ENCODE peak calls at places on chromosome 13, in nine cellular contexts. One of them, this sample, is unnamed.

GRCh38 chr13:93776936-93777335 is 550.3 kb downstream of the GPC6 start:
- DNase-seq in mammary epithelial cell: no peak
- DNase-seq in BE2C: no peak
- DNase-seq in NT2/D1: no peak
- DNase-seq in thoracic aorta: no peak
- DNase-seq in breast epithelium: no peak
- DNase-seq in cardiac muscle cell: no peak
- DNase-seq in prostate gland: no peak
- DNase-seq in CD8-positive, alpha-beta memory T cell: no peak
- DNase-seq in this sample: no peak

GRCh38 chr13:80649274-80649673 is 308.3 kb upstream of the SPRY2 start:
- DNase-seq in mammary epithelial cell: no peak
- DNase-seq in BE2C: no peak
- DNase-seq in NT2/D1: no peak
- DNase-seq in thoracic aorta: no peak
- DNase-seq in breast epithelium: no peak
- DNase-seq in cardiac muscle cell: no peak
- DNase-seq in prostate gland: no peak
- DNase-seq in CD8-positive, alpha-beta memory T cell: no peak
- DNase-seq in this sample: no peak

GRCh38 chr13:76004411-76004810 is 368.3 kb downstream of the LMO7 start:
- DNase-seq in mammary epithelial cell: peak; percentile 51
- DNase-seq in BE2C: no peak
- DNase-seq in NT2/D1: no peak
- DNase-seq in thoracic aorta: no peak
- DNase-seq in breast epithelium: no peak
- DNase-seq in cardiac muscle cell: no peak
- DNase-seq in prostate gland: no peak
- DNase-seq in CD8-positive, alpha-beta memory T cell: no peak
- DNase-seq in this sample: no peak

GRCh38 chr13:29532821-29533220 is 62.7 kb downstream of the SLC7A1 start:
- DNase-seq in mammary epithelial cell: no peak
- DNase-seq in BE2C: no peak
- DNase-seq in NT2/D1: no peak
- DNase-seq in thoracic aorta: no peak
- DNase-seq in breast epithelium: peak; percentile 30
- DNase-seq in cardiac muscle cell: no peak
- DNase-seq in prostate gland: no peak
- DNase-seq in CD8-positive, alpha-beta memory T cell: no peak
- DNase-seq in this sample: no peak

GRCh38 chr13:24080134-24080533 is 80.4 kb upstream of the SPATA13 start:
- DNase-seq in mammary epithelial cell: no peak
- DNase-seq in BE2C: no peak
- DNase-seq in NT2/D1: no peak
- DNase-seq in thoracic aorta: no peak
- DNase-seq in breast epithelium: no peak
- DNase-seq in cardiac muscle cell: no peak
- DNase-seq in prostate gland: no peak
- DNase-seq in CD8-positive, alpha-beta memory T cell: no peak
- DNase-seq in this sample: no peak

GRCh38 chr13:36819811-36820140 is 754 bp downstream of the RFXAP start:
- DNase-seq in mammary epithelial cell: peak; percentile 20
- DNase-seq in BE2C: peak; percentile 36
- DNase-seq in NT2/D1: no peak
- DNase-seq in thoracic aorta: no peak
- DNase-seq in breast epithelium: no peak
- DNase-seq in cardiac muscle cell: peak; percentile 24
- DNase-seq in prostate gland: peak; percentile 15
- DNase-seq in CD8-positive, alpha-beta memory T cell: no peak
- DNase-seq in this sample: no peak

GRCh38 chr13:92354583-92354982 is 872.0 kb upstream of the GPC6 start:
- DNase-seq in mammary epithelial cell: no peak
- DNase-seq in BE2C: no peak
- DNase-seq in NT2/D1: no peak
- DNase-seq in thoracic aorta: no peak
- DNase-seq in breast epithelium: no peak
- DNase-seq in cardiac muscle cell: no peak
- DNase-seq in prostate gland: no peak
- DNase-seq in CD8-positive, alpha-beta memory T cell: no peak
- DNase-seq in this sample: no peak

GRCh38 chr13:96662036-96662435 is 332.2 kb downstream of the OXGR1 start:
- DNase-seq in mammary epithelial cell: no peak
- DNase-seq in BE2C: no peak
- DNase-seq in NT2/D1: no peak
- DNase-seq in thoracic aorta: no peak
- DNase-seq in breast epithelium: no peak
- DNase-seq in cardiac muscle cell: no peak
- DNase-seq in prostate gland: no peak
- DNase-seq in CD8-positive, alpha-beta memory T cell: no peak
- DNase-seq in this sample: no peak

GRCh38 chr13:72960541-72960940 is 98.3 kb upstream of the KLF5 start:
- DNase-seq in mammary epithelial cell: peak; percentile 69
- DNase-seq in BE2C: no peak
- DNase-seq in NT2/D1: no peak
- DNase-seq in thoracic aorta: no peak
- DNase-seq in breast epithelium: no peak
- DNase-seq in cardiac muscle cell: no peak
- DNase-seq in prostate gland: peak; percentile 35
- DNase-seq in CD8-positive, alpha-beta memory T cell: no peak
- DNase-seq in this sample: no peak

GRCh38 chr13:53342623-53343022 is 314.0 kb downstream of the OLFM4 start:
- DNase-seq in mammary epithelial cell: no peak
- DNase-seq in BE2C: no peak
- DNase-seq in NT2/D1: peak; percentile 2
- DNase-seq in thoracic aorta: no peak
- DNase-seq in breast epithelium: no peak
- DNase-seq in cardiac muscle cell: no peak
- DNase-seq in prostate gland: no peak
- DNase-seq in CD8-positive, alpha-beta memory T cell: no peak
- DNase-seq in this sample: no peak

GRCh38 chr13:46053162-46054012 is 841 bp upstream of the ZC3H13 start:
- DNase-seq in mammary epithelial cell: no peak
- DNase-seq in BE2C: no peak
- DNase-seq in NT2/D1: no peak
- DNase-seq in thoracic aorta: no peak
- DNase-seq in breast epithelium: no peak
- DNase-seq in cardiac muscle cell: no peak
- DNase-seq in prostate gland: no peak
- DNase-seq in CD8-positive, alpha-beta memory T cell: peak; percentile 6
- DNase-seq in this sample: no peak

GRCh38 chr13:49667773-49668172 is 23.5 kb downstream of the EBPL start:
- DNase-seq in mammary epithelial cell: no peak
- DNase-seq in BE2C: no peak
- DNase-seq in NT2/D1: no peak
- DNase-seq in thoracic aorta: no peak
- DNase-seq in breast epithelium: no peak
- DNase-seq in cardiac muscle cell: no peak
- DNase-seq in prostate gland: no peak
- DNase-seq in CD8-positive, alpha-beta memory T cell: no peak
- DNase-seq in this sample: no peak

GRCh38 chr13:112804374-112804773 is 114.5 kb downstream of the ATP11A start:
- DNase-seq in mammary epithelial cell: no peak
- DNase-seq in BE2C: no peak
- DNase-seq in NT2/D1: no peak
- DNase-seq in thoracic aorta: no peak
- DNase-seq in breast epithelium: no peak
- DNase-seq in cardiac muscle cell: peak; percentile 44
- DNase-seq in prostate gland: no peak
- DNase-seq in CD8-positive, alpha-beta memory T cell: no peak
- DNase-seq in this sample: no peak

GRCh38 chr13:74110053-74110452 is 24.2 kb downstream of the KLF12 start:
- DNase-seq in mammary epithelial cell: no peak
- DNase-seq in BE2C: no peak
- DNase-seq in NT2/D1: no peak
- DNase-seq in thoracic aorta: no peak
- DNase-seq in breast epithelium: no peak
- DNase-seq in cardiac muscle cell: no peak
- DNase-seq in prostate gland: no peak
- DNase-seq in CD8-positive, alpha-beta memory T cell: no peak
- DNase-seq in this sample: no peak

GRCh38 chr13:20801704-20802103 is 27.9 kb upstream of the EEF1AKMT1 start:
- DNase-seq in mammary epithelial cell: no peak
- DNase-seq in BE2C: no peak
- DNase-seq in NT2/D1: no peak
- DNase-seq in thoracic aorta: no peak
- DNase-seq in breast epithelium: no peak
- DNase-seq in cardiac muscle cell: no peak
- DNase-seq in prostate gland: no peak
- DNase-seq in CD8-positive, alpha-beta memory T cell: no peak
- DNase-seq in this sample: no peak

GRCh38 chr13:54980651-54981050 is 1952.0 kb downstream of the OLFM4 start:
- DNase-seq in mammary epithelial cell: no peak
- DNase-seq in BE2C: no peak
- DNase-seq in NT2/D1: no peak
- DNase-seq in thoracic aorta: no peak
- DNase-seq in breast epithelium: no peak
- DNase-seq in cardiac muscle cell: no peak
- DNase-seq in prostate gland: no peak
- DNase-seq in CD8-positive, alpha-beta memory T cell: no peak
- DNase-seq in this sample: no peak

GRCh38 chr13:110702591-110703526 is 3.1 kb downstream of the CARS2 start:
- DNase-seq in mammary epithelial cell: no peak
- DNase-seq in BE2C: no peak
- DNase-seq in NT2/D1: no peak
- DNase-seq in thoracic aorta: no peak
- DNase-seq in breast epithelium: no peak
- DNase-seq in cardiac muscle cell: peak; percentile 15
- DNase-seq in prostate gland: no peak
- DNase-seq in CD8-positive, alpha-beta memory T cell: no peak
- DNase-seq in this sample: peak; percentile 64
- H3K4me3 ChIP-seq in mammary epithelial cell: no peak overlapping the region
- H3K4me3 ChIP-seq in BE2C: no peak overlapping the region
- H3K4me3 ChIP-seq in NT2/D1: no peak overlapping the region
- H3K4me3 ChIP-seq in thoracic aorta: no peak overlapping the region
- H3K4me3 ChIP-seq in breast epithelium: no peak overlapping the region
- H3K4me3 ChIP-seq in cardiac muscle cell: no peak overlapping the region
- H3K4me3 ChIP-seq in prostate gland: no peak overlapping the region
- H3K4me3 ChIP-seq in CD8-positive, alpha-beta memory T cell: no peak overlapping the region
- H3K4me3 ChIP-seq in this sample: no peak overlapping the region

GRCh38 chr13:39515231-39515630 is 87.8 kb downstream of the LHFPL6 start:
- DNase-seq in mammary epithelial cell: no peak
- DNase-seq in BE2C: no peak
- DNase-seq in NT2/D1: no peak
- DNase-seq in thoracic aorta: no peak
- DNase-seq in breast epithelium: no peak
- DNase-seq in cardiac muscle cell: no peak
- DNase-seq in prostate gland: no peak
- DNase-seq in CD8-positive, alpha-beta memory T cell: no peak
- DNase-seq in this sample: no peak

GRCh38 chr13:39506559-39507390 is 96.2 kb downstream of the LHFPL6 start:
- DNase-seq in mammary epithelial cell: peak; percentile 94
- DNase-seq in BE2C: no peak
- DNase-seq in NT2/D1: no peak
- DNase-seq in thoracic aorta: no peak
- DNase-seq in breast epithelium: no peak
- DNase-seq in cardiac muscle cell: no peak
- DNase-seq in prostate gland: peak; percentile 5
- DNase-seq in CD8-positive, alpha-beta memory T cell: no peak
- DNase-seq in this sample: no peak

GRCh38 chr13:39509616-39510015 is 93.4 kb downstream of the LHFPL6 start:
- DNase-seq in mammary epithelial cell: no peak
- DNase-seq in BE2C: no peak
- DNase-seq in NT2/D1: no peak
- DNase-seq in thoracic aorta: no peak
- DNase-seq in breast epithelium: no peak
- DNase-seq in cardiac muscle cell: no peak
- DNase-seq in prostate gland: no peak
- DNase-seq in CD8-positive, alpha-beta memory T cell: no peak
- DNase-seq in this sample: no peak

GRCh38 chr13:39512687-39513086 is 90.3 kb downstream of the LHFPL6 start:
- DNase-seq in mammary epithelial cell: peak; percentile 75
- DNase-seq in BE2C: no peak
- DNase-seq in NT2/D1: no peak
- DNase-seq in thoracic aorta: no peak
- DNase-seq in breast epithelium: peak; percentile 88
- DNase-seq in cardiac muscle cell: no peak
- DNase-seq in prostate gland: no peak
- DNase-seq in CD8-positive, alpha-beta memory T cell: no peak
- DNase-seq in this sample: no peak

GRCh38 chr13:39510296-39510695 is 92.7 kb downstream of the LHFPL6 start:
- DNase-seq in mammary epithelial cell: peak; percentile 56
- DNase-seq in BE2C: no peak
- DNase-seq in NT2/D1: no peak
- DNase-seq in thoracic aorta: no peak
- DNase-seq in breast epithelium: no peak
- DNase-seq in cardiac muscle cell: no peak
- DNase-seq in prostate gland: no peak
- DNase-seq in CD8-positive, alpha-beta memory T cell: no peak
- DNase-seq in this sample: no peak
- H3K4me1 ChIP-seq in mammary epithelial cell: peaks cover 41% of the 10 kb centered on the region
- H3K4me1 ChIP-seq in BE2C: no peaks in the 10 kb centered on the region
- H3K4me1 ChIP-seq in NT2/D1: no peaks in the 10 kb centered on the region
- H3K4me1 ChIP-seq in thoracic aorta: peaks cover 25% of the 10 kb centered on the region
- H3K4me1 ChIP-seq in breast epithelium: peaks cover 11% of the 10 kb centered on the region
- H3K4me1 ChIP-seq in cardiac muscle cell: peaks cover 3% of the 10 kb centered on the region
- H3K4me1 ChIP-seq in prostate gland: no peaks in the 10 kb centered on the region
- H3K4me1 ChIP-seq in CD8-positive, alpha-beta memory T cell: no peaks in the 10 kb centered on the region
- H3K4me1 ChIP-seq in this sample: no peaks in the 10 kb centered on the region

DNA sequence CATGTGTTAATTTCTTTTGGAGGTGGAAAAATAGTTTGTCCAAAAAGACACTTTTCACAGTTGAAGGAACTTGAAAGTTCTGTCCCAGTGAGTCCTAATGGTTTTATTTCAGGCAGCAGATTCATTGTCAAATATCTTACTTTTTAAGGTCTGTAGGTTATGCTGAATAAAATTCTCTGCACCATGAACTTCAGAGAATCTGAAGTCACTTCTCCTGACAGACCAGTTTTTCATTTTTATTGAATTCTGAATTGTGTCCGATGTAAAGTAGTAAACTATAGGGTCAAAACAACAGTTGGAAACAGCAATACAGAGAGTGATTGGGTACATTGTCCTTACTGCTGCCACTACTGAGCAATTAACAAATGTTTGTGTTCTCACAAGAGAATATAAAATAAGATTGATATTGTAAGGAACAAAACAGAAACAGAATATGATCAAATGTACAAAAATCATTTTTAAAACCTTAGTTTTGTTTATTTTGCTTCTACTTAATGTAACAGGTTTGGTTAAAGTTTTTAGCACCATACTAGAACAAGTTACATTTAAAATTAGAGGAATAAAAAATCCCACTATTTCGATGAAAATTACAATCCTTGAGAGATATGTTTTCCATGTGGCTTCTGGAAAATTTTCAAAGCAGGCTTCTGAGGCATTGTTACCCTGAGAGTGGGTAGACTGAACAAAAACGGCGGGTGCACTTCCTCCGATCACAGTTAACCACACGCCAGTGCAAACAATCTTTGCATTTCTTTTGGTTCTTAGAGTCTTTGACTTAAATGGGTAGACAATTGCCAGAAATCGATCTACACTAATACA is 1.4 kb downstream of the LPAR6 start:
- DNase-seq in mammary epithelial cell: no peak
- DNase-seq in BE2C: no peak
- DNase-seq in NT2/D1: no peak
- DNase-seq in thoracic aorta: no peak
- DNase-seq in breast epithelium: no peak
- DNase-seq in cardiac muscle cell: no peak
- DNase-seq in prostate gland: no peak
- DNase-seq in CD8-positive, alpha-beta memory T cell: peak; percentile 24
- DNase-seq in this sample: no peak
- H3K4me3 ChIP-seq in mammary epithelial cell: peak overlapping the region; percentile 62
- H3K4me3 ChIP-seq in BE2C: no peak overlapping the region
- H3K4me3 ChIP-seq in NT2/D1: peak overlapping the region; percentile 33
- H3K4me3 ChIP-seq in thoracic aorta: peak overlapping the region; percentile 71
- H3K4me3 ChIP-seq in breast epithelium: peak overlapping the region; percentile 70
- H3K4me3 ChIP-seq in cardiac muscle cell: peak overlapping the region; percentile 10
- H3K4me3 ChIP-seq in prostate gland: peak overlapping the region; percentile 54
- H3K4me3 ChIP-seq in CD8-positive, alpha-beta memory T cell: peak overlapping the region; percentile 78
- H3K4me3 ChIP-seq in this sample: peak overlapping the region; percentile 58

GRCh38 chr13:110044521-110045200 is 258.3 kb upstream of the IRS2 start:
- DNase-seq in mammary epithelial cell: no peak
- DNase-seq in BE2C: no peak
- DNase-seq in NT2/D1: peak; percentile 6
- DNase-seq in thoracic aorta: no peak
- DNase-seq in breast epithelium: no peak
- DNase-seq in cardiac muscle cell: no peak
- DNase-seq in prostate gland: no peak
- DNase-seq in CD8-positive, alpha-beta memory T cell: no peak
- DNase-seq in this sample: no peak
- H3K4me1 ChIP-seq in mammary epithelial cell: no peaks in the 10 kb centered on the region
- H3K4me1 ChIP-seq in BE2C: no peaks in the 10 kb centered on the region
- H3K4me1 ChIP-seq in NT2/D1: peaks cover 5% of the 10 kb centered on the region
- H3K4me1 ChIP-seq in thoracic aorta: peaks cover 12% of the 10 kb centered on the region
- H3K4me1 ChIP-seq in breast epithelium: no peaks in the 10 kb centered on the region
- H3K4me1 ChIP-seq in cardiac muscle cell: peaks cover 4% of the 10 kb centered on the region
- H3K4me1 ChIP-seq in prostate gland: no peaks in the 10 kb centered on the region
- H3K4me1 ChIP-seq in CD8-positive, alpha-beta memory T cell: no peaks in the 10 kb centered on the region
- H3K4me1 ChIP-seq in this sample: no peaks in the 10 kb centered on the region